ENCODE peak calls at places on chromosomes 3 and 15, in nine cellular contexts. One of them, this sample, is unnamed.

GRCh38 chr3:8324727-8325126 is 176.9 kb upstream of the LMCD1 start:
- DNase-seq in AG04450: no peak
- DNase-seq in NB4: peak; percentile 29
- DNase-seq in fibroblast of mammary gland: peak; percentile 50
- DNase-seq in cardiac fibroblast: peak; percentile 62
- DNase-seq in cardiac muscle cell: peak; percentile 78
- DNase-seq in fibroblast of pulmonary artery: peak; percentile 58
- DNase-seq in Caco-2: peak; percentile 46
- DNase-seq in left ventricle myocardium inferior: peak; percentile 23
- DNase-seq in this sample: peak; percentile 35

GRCh38 chr3:84601303-84601702 is 357.5 kb upstream of the CADM2 start:
- DNase-seq in AG04450: no peak
- DNase-seq in NB4: no peak
- DNase-seq in fibroblast of mammary gland: no peak
- DNase-seq in cardiac fibroblast: no peak
- DNase-seq in cardiac muscle cell: no peak
- DNase-seq in fibroblast of pulmonary artery: no peak
- DNase-seq in Caco-2: no peak
- DNase-seq in left ventricle myocardium inferior: no peak
- DNase-seq in this sample: peak; percentile 31

GRCh38 chr3:40765884-40766283 is 241.1 kb downstream of the ZNF621 start:
- DNase-seq in AG04450: no peak
- DNase-seq in NB4: no peak
- DNase-seq in fibroblast of mammary gland: peak; percentile 92
- DNase-seq in cardiac fibroblast: peak; percentile 74
- DNase-seq in cardiac muscle cell: peak; percentile 48
- DNase-seq in fibroblast of pulmonary artery: no peak
- DNase-seq in Caco-2: no peak
- DNase-seq in left ventricle myocardium inferior: no peak
- DNase-seq in this sample: peak; percentile 48

GRCh38 chr3:171156455-171157005 is 130.0 kb upstream of the SLC2A2 start:
- DNase-seq in AG04450: no peak
- DNase-seq in NB4: no peak
- DNase-seq in fibroblast of mammary gland: no peak
- DNase-seq in cardiac fibroblast: no peak
- DNase-seq in cardiac muscle cell: peak; percentile 21
- DNase-seq in fibroblast of pulmonary artery: no peak
- DNase-seq in Caco-2: peak; percentile 25
- DNase-seq in left ventricle myocardium inferior: no peak
- DNase-seq in this sample: peak; percentile 45

GRCh38 chr3:88059380-88060160 is 515 bp downstream of the ZNF654 start:
- DNase-seq in AG04450: no peak
- DNase-seq in NB4: peak; percentile 17
- DNase-seq in fibroblast of mammary gland: no peak
- DNase-seq in cardiac fibroblast: peak; percentile 13
- DNase-seq in cardiac muscle cell: no peak
- DNase-seq in fibroblast of pulmonary artery: no peak
- DNase-seq in Caco-2: no peak
- DNase-seq in left ventricle myocardium inferior: no peak
- DNase-seq in this sample: no peak

GRCh38 chr3:142857056-142857455 is 31.8 kb downstream of the PCOLCE2 start:
- DNase-seq in AG04450: no peak
- DNase-seq in NB4: peak; percentile 36
- DNase-seq in fibroblast of mammary gland: no peak
- DNase-seq in cardiac fibroblast: no peak
- DNase-seq in cardiac muscle cell: no peak
- DNase-seq in fibroblast of pulmonary artery: peak; percentile 7
- DNase-seq in Caco-2: peak; percentile 47
- DNase-seq in left ventricle myocardium inferior: peak; percentile 56
- DNase-seq in this sample: no peak

GRCh38 chr3:183114374-183114773 is 15.1 kb upstream of the MCCC1 start:
- DNase-seq in AG04450: no peak
- DNase-seq in NB4: no peak
- DNase-seq in fibroblast of mammary gland: no peak
- DNase-seq in cardiac fibroblast: no peak
- DNase-seq in cardiac muscle cell: no peak
- DNase-seq in fibroblast of pulmonary artery: no peak
- DNase-seq in Caco-2: no peak
- DNase-seq in left ventricle myocardium inferior: no peak
- DNase-seq in this sample: no peak

GRCh38 chr3:50666801-50667200 is 7.9 kb upstream of the DOCK3 start:
- DNase-seq in AG04450: no peak
- DNase-seq in NB4: no peak
- DNase-seq in fibroblast of mammary gland: no peak
- DNase-seq in cardiac fibroblast: no peak
- DNase-seq in cardiac muscle cell: no peak
- DNase-seq in fibroblast of pulmonary artery: no peak
- DNase-seq in Caco-2: no peak
- DNase-seq in left ventricle myocardium inferior: no peak
- DNase-seq in this sample: no peak

DNA sequence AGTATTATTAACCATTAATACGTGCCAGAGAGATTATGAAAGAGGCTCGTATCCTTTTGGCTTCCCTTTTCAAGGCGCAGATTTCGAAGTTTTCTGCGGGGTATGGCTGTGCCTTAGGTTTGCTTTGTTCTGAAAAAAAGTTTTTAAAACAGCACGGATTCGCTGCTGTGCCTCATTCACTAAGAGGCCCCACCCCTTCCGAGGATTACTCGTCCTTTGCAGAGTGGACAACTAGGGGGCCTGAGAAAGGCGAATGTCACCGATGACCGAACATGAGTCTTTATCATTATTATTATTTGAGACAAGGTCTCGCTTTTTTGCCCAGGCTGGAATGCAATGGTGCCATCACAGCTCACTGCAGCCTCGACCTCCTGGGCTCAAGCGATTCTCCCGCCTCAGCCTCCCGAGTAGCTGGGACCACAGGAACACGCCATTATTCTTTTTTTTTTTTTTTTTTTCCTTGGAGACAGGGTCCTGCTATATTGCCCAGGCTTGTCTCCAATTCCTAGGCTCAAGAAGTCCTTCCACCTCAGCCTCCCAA is 684 bp upstream of the RPS27L start:
- DNase-seq in AG04450: peak; percentile 53
- DNase-seq in NB4: peak; percentile 69
- DNase-seq in fibroblast of mammary gland: peak; percentile 83
- DNase-seq in cardiac fibroblast: peak; percentile 86
- DNase-seq in cardiac muscle cell: peak; percentile 84
- DNase-seq in fibroblast of pulmonary artery: peak; percentile 85
- DNase-seq in Caco-2: peak; percentile 68
- DNase-seq in left ventricle myocardium inferior: peak; percentile 28
- DNase-seq in this sample: peak; percentile 85
- TF ChIP-seq CTCF in AG04450: peak; percentile 27
- TF ChIP-seq CTCF in NB4: no peak
- TF ChIP-seq CTCF in fibroblast of mammary gland: peak; percentile 35
- TF ChIP-seq CTCF in cardiac fibroblast: peak; percentile 28
- TF ChIP-seq CTCF in cardiac muscle cell: peak; percentile 21
- TF ChIP-seq CTCF in fibroblast of pulmonary artery: peak; percentile 31
- TF ChIP-seq CTCF in Caco-2: no peak
- TF ChIP-seq CTCF in left ventricle myocardium inferior: peak; percentile 38
- TF ChIP-seq CTCF in this sample: peak; percentile 20

GRCh38 chr3:67082533-67083024 is 84.5 kb downstream of the KBTBD8 start:
- DNase-seq in AG04450: no peak
- DNase-seq in NB4: no peak
- DNase-seq in fibroblast of mammary gland: no peak
- DNase-seq in cardiac fibroblast: no peak
- DNase-seq in cardiac muscle cell: no peak
- DNase-seq in fibroblast of pulmonary artery: no peak
- DNase-seq in Caco-2: no peak
- DNase-seq in left ventricle myocardium inferior: no peak
- DNase-seq in this sample: no peak

GRCh38 chr3:67077656-67078055 is 79.5 kb downstream of the KBTBD8 start:
- DNase-seq in AG04450: no peak
- DNase-seq in NB4: no peak
- DNase-seq in fibroblast of mammary gland: peak; percentile 55
- DNase-seq in cardiac fibroblast: peak; percentile 82
- DNase-seq in cardiac muscle cell: peak; percentile 25
- DNase-seq in fibroblast of pulmonary artery: peak; percentile 53
- DNase-seq in Caco-2: no peak
- DNase-seq in left ventricle myocardium inferior: no peak
- DNase-seq in this sample: no peak

GRCh38 chr3:67087788-67088187 is 89.7 kb downstream of the KBTBD8 start:
- DNase-seq in AG04450: no peak
- DNase-seq in NB4: no peak
- DNase-seq in fibroblast of mammary gland: no peak
- DNase-seq in cardiac fibroblast: no peak
- DNase-seq in cardiac muscle cell: no peak
- DNase-seq in fibroblast of pulmonary artery: no peak
- DNase-seq in Caco-2: no peak
- DNase-seq in left ventricle myocardium inferior: no peak
- DNase-seq in this sample: no peak

GRCh38 chr3:67083277-67083676 is 85.2 kb downstream of the KBTBD8 start:
- DNase-seq in AG04450: no peak
- DNase-seq in NB4: peak; percentile 27
- DNase-seq in fibroblast of mammary gland: peak; percentile 39
- DNase-seq in cardiac fibroblast: peak; percentile 77
- DNase-seq in cardiac muscle cell: peak; percentile 11
- DNase-seq in fibroblast of pulmonary artery: peak; percentile 43
- DNase-seq in Caco-2: no peak
- DNase-seq in left ventricle myocardium inferior: no peak
- DNase-seq in this sample: no peak
- H3K4me3 ChIP-seq in AG04450: no peak overlapping the region
- H3K4me3 ChIP-seq in NB4: no peak overlapping the region
- H3K4me3 ChIP-seq in fibroblast of mammary gland: no peak overlapping the region
- H3K4me3 ChIP-seq in cardiac fibroblast: no peak overlapping the region
- H3K4me3 ChIP-seq in cardiac muscle cell: no peak overlapping the region
- H3K4me3 ChIP-seq in fibroblast of pulmonary artery: no peak overlapping the region
- H3K4me3 ChIP-seq in Caco-2: no peak overlapping the region
- H3K4me3 ChIP-seq in left ventricle myocardium inferior: no peak overlapping the region
- H3K4me3 ChIP-seq in this sample: no peak overlapping the region

GRCh38 chr15:60591491-60592385 is 112.8 kb upstream of the ICE2 start:
- DNase-seq in AG04450: no peak
- DNase-seq in NB4: no peak
- DNase-seq in fibroblast of mammary gland: no peak
- DNase-seq in cardiac fibroblast: peak; percentile 37
- DNase-seq in cardiac muscle cell: peak; percentile 16
- DNase-seq in fibroblast of pulmonary artery: no peak
- DNase-seq in Caco-2: peak; percentile 58
- DNase-seq in left ventricle myocardium inferior: peak; percentile 52
- DNase-seq in this sample: no peak

GRCh38 chr15:60589728-60590127 is 110.8 kb upstream of the ICE2 start:
- DNase-seq in AG04450: no peak
- DNase-seq in NB4: no peak
- DNase-seq in fibroblast of mammary gland: no peak
- DNase-seq in cardiac fibroblast: no peak
- DNase-seq in cardiac muscle cell: no peak
- DNase-seq in fibroblast of pulmonary artery: no peak
- DNase-seq in Caco-2: no peak
- DNase-seq in left ventricle myocardium inferior: no peak
- DNase-seq in this sample: no peak

GRCh38 chr15:60585743-60586708 is 107.1 kb upstream of the ICE2 start:
- DNase-seq in AG04450: peak; percentile 36
- DNase-seq in NB4: peak; percentile 61
- DNase-seq in fibroblast of mammary gland: peak; percentile 83
- DNase-seq in cardiac fibroblast: peak; percentile 87
- DNase-seq in cardiac muscle cell: peak; percentile 80
- DNase-seq in fibroblast of pulmonary artery: peak; percentile 82
- DNase-seq in Caco-2: peak; percentile 76
- DNase-seq in left ventricle myocardium inferior: no peak
- DNase-seq in this sample: peak; percentile 65

GRCh38 chr15:60590935-60591490 is 112.1 kb upstream of the ICE2 start:
- DNase-seq in AG04450: no peak
- DNase-seq in NB4: peak; percentile 13
- DNase-seq in fibroblast of mammary gland: peak; percentile 29
- DNase-seq in cardiac fibroblast: peak; percentile 62
- DNase-seq in cardiac muscle cell: peak; percentile 43
- DNase-seq in fibroblast of pulmonary artery: peak; percentile 36
- DNase-seq in Caco-2: peak; percentile 83
- DNase-seq in left ventricle myocardium inferior: peak; percentile 46
- DNase-seq in this sample: peak; percentile 26

GRCh38 chr15:60589253-60589652 is 110.3 kb upstream of the ICE2 start:
- DNase-seq in AG04450: no peak
- DNase-seq in NB4: no peak
- DNase-seq in fibroblast of mammary gland: no peak
- DNase-seq in cardiac fibroblast: no peak
- DNase-seq in cardiac muscle cell: no peak
- DNase-seq in fibroblast of pulmonary artery: no peak
- DNase-seq in Caco-2: no peak
- DNase-seq in left ventricle myocardium inferior: no peak
- DNase-seq in this sample: no peak
- TF ChIP-seq CTCF in AG04450: no peak
- TF ChIP-seq CTCF in NB4: no peak
- TF ChIP-seq CTCF in fibroblast of mammary gland: no peak
- TF ChIP-seq CTCF in cardiac fibroblast: no peak
- TF ChIP-seq CTCF in cardiac muscle cell: no peak
- TF ChIP-seq CTCF in fibroblast of pulmonary artery: no peak
- TF ChIP-seq CTCF in Caco-2: no peak
- TF ChIP-seq CTCF in left ventricle myocardium inferior: no peak
- TF ChIP-seq CTCF in this sample: no peak

DNA sequence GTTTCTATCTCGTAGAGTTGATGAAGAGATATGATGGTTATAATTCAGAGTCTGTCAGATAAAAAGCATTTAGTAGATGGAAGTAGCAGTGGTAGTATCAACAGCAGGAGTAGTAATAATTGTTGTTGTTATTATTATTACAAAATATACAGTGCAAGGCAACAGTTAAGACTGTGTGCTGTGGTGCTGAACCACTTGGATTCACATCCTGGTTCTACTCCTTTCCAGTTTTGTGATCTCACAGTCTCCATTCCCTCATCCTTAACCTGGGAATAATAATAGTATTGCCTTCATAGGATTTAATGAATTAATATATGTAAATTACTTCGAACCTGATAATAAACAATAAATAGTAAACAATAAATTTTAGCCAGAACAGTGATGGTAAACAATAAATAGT is 37.1 kb upstream of the TSC22D2 start:
- DNase-seq in AG04450: no peak
- DNase-seq in NB4: no peak
- DNase-seq in fibroblast of mammary gland: no peak
- DNase-seq in cardiac fibroblast: peak; percentile 46
- DNase-seq in cardiac muscle cell: no peak
- DNase-seq in fibroblast of pulmonary artery: no peak
- DNase-seq in Caco-2: no peak
- DNase-seq in left ventricle myocardium inferior: no peak
- DNase-seq in this sample: peak; percentile 22
- H3K4me3 ChIP-seq in AG04450: peak overlapping the region; percentile 63
- H3K4me3 ChIP-seq in NB4: no peak overlapping the region
- H3K4me3 ChIP-seq in fibroblast of mammary gland: peak overlapping the region; percentile 49
- H3K4me3 ChIP-seq in cardiac fibroblast: peak overlapping the region; percentile 45
- H3K4me3 ChIP-seq in cardiac muscle cell: no peak overlapping the region
- H3K4me3 ChIP-seq in fibroblast of pulmonary artery: peak overlapping the region; percentile 52
- H3K4me3 ChIP-seq in Caco-2: peak overlapping the region; percentile 43
- H3K4me3 ChIP-seq in left ventricle myocardium inferior: peak overlapping the region; percentile 54
- H3K4me3 ChIP-seq in this sample: peak overlapping the region; percentile 54

DNA sequence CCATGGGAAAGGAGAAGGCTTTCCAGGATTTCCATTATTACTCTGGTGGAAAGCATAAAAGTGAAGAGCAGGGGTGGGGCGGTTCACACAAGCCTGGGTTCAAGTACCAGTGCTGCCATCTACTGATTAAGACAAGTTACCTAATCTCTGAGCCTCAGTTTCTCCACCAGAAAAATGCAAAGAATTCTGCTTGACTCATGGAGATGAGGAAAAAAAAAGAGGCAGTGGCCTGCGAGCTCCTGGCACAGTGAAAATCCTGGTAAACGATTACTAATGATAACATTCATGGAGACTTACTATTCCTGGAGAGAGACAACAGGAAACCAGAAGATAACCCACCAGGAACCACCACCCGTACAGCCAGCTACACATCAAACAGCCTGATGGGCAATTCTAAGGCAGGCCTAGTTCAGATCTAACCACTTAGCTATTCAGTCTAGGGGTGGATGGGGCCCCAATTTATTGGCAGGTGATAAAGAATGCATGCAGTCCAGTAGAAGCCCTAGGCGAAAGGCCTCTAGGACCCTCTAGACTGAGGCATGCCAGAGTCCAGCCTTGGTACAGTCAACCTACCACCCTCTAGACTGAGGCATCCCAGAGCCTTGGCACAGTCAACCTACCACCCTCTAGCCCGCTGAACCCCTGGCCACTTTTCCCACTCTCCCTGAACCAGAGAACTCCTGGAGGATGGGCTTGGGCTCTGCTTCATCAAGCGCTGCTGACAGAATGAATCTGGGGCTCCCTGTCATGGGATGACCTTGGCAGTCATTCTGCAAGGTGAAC is 2.5 kb downstream of the AMOTL2 start:
- DNase-seq in AG04450: no peak
- DNase-seq in NB4: no peak
- DNase-seq in fibroblast of mammary gland: peak; percentile 42
- DNase-seq in cardiac fibroblast: peak; percentile 63
- DNase-seq in cardiac muscle cell: peak; percentile 35
- DNase-seq in fibroblast of pulmonary artery: no peak
- DNase-seq in Caco-2: peak; percentile 18
- DNase-seq in left ventricle myocardium inferior: no peak
- DNase-seq in this sample: no peak
- TF ChIP-seq CTCF in AG04450: peak; percentile 7
- TF ChIP-seq CTCF in NB4: no peak
- TF ChIP-seq CTCF in fibroblast of mammary gland: no peak
- TF ChIP-seq CTCF in cardiac fibroblast: no peak
- TF ChIP-seq CTCF in cardiac muscle cell: peak; percentile 12
- TF ChIP-seq CTCF in fibroblast of pulmonary artery: no peak
- TF ChIP-seq CTCF in Caco-2: no peak
- TF ChIP-seq CTCF in left ventricle myocardium inferior: no peak
- TF ChIP-seq CTCF in this sample: peak; percentile 8

This sample was measured in astrocyte of the spinal cord.